ENCODE peak calls at places on chromosome 3, in eight cellular contexts. M, L, W, V, K, S, D and B are unnamed samples. For H3K4me1, the result is how much of the 10 kb centered on the place peaks cover.

GRCh38 chr3:41174703-41174964 is 24.7 kb upstream of the CTNNB1 start:
- DNase-seq in M (no peak), L (no peak), W (no peak), V (no peak), K (no peak), S (no peak), D (no peak), B (no peak)

GRCh38 chr3:12440927-12441326 is 43.4 kb upstream of the TSEN2 start:
- DNase-seq in M (peak), L (peak), W (no peak), V (peak), K (no peak), S (peak), D (peak), B (no peak)

GRCh38 chr3:139131951-139132350 is 87.3 kb upstream of the PRR23C start:
- DNase-seq in M (no peak), L (no peak), W (no peak), V (no peak), K (no peak), S (no peak), D (no peak), B (no peak)

GRCh38 chr3:67686067-67686466 is 31.7 kb upstream of the SUCLG2 start:
- DNase-seq in M (no peak), L (no peak), W (no peak), V (no peak), K (peak), S (no peak), D (no peak), B (no peak)

GRCh38 chr3:13495921-13496723 is 16.0 kb downstream of the HDAC11 start:
- DNase-seq in M (peak), L (peak), W (peak), V (peak), K (peak), S (peak), D (peak), B (peak)

GRCh38 chr3:145798691-145799550 is 362.1 kb downstream of the PLOD2 start:
- DNase-seq in M (no peak), L (no peak), W (peak), V (no peak), K (no peak), S (no peak), D (no peak), B (no peak)

GRCh38 chr3:136694321-136694720 is 57.9 kb downstream of the STAG1 start:
- DNase-seq in M (no peak), L (no peak), W (no peak), V (no peak), K (no peak), S (no peak), D (no peak), B (no peak)

GRCh38 chr3:142998439-142998838 is 2.9 kb upstream of the U2SURP start:
- DNase-seq in M (no peak), L (no peak), W (no peak), V (peak), K (no peak), S (peak), D (no peak), B (no peak)

GRCh38 chr3:107641572-107642307 is 119.0 kb downstream of the BBX start:
- DNase-seq in M (no peak), L (no peak), W (no peak), V (no peak), K (no peak), S (peak), D (no peak), B (no peak)

GRCh38 chr3:111333642-111334041 is 208.4 kb upstream of the CD96 start:
- DNase-seq in M (no peak), L (no peak), W (no peak), V (peak), K (no peak), S (peak), D (no peak), B (no peak)

DNA sequence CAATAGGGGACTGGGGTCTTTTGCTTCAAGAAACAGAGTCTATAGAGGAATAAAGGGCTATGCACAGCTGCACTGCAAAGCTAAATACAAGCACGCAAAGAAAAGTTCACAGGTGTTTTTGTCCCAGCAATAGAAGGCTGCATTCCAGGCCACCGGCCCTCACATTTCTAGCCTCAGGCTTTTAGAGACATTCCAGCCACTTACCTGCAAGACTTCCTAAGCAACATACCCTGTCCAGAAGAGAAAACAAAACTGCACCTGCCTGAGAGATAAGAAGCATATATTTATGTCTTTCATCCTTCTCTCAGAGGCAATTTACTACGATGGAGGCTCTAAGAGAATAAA is 220.5 kb downstream of the OPA1 start:
- DNase-seq in M (no peak), L (no peak), W (peak), V (no peak), K (no peak), S (no peak), D (no peak), B (no peak)
- H3K4me1 ChIP-seq in M (under half), L (under half), W (half or more), V (under half), K (under half), S (under half), D (under half), B (under half)

GRCh38 chr3:185737740-185738680 is 86.8 kb downstream of the IGF2BP2 start:
- DNase-seq in M (no peak), L (no peak), W (no peak), V (no peak), K (no peak), S (no peak), D (no peak), B (no peak)
- H3K4me1 ChIP-seq in M (under half), L (under half), W (under half), V (under half), K (under half), S (under half), D (under half), B (under half)

GRCh38 chr3:50321844-50322385 is 630 bp downstream of the HYAL2 start:
- DNase-seq in M (peak), L (no peak), W (no peak), V (no peak), K (no peak), S (no peak), D (peak), B (no peak)
- H3K4me1 ChIP-seq in M (under half), L (half or more), W (under half), V (under half), K (under half), S (under half), D (under half), B (under half)

GRCh38 chr3:18424213-18424861 is 802 bp downstream of the SATB1 start:
- DNase-seq in M (no peak), L (peak), W (peak), V (no peak), K (no peak), S (no peak), D (peak), B (no peak)
- H3K4me1 ChIP-seq in M (under half), L (under half), W (under half), V (under half), K (under half), S (under half), D (under half), B (under half)

GRCh38 chr3:170719300-170719699 is 133.4 kb upstream of the SLC7A14 start:
- DNase-seq in M (no peak), L (no peak), W (no peak), V (no peak), K (no peak), S (no peak), D (no peak), B (no peak)
- H3K4me1 ChIP-seq in M (under half), L (under half), W (under half), V (under half), K (under half), S (under half), D (under half), B (under half)

GRCh38 chr3:155556531-155556930 is 188.3 kb downstream of the PLCH1 start:
- DNase-seq in M (no peak), L (no peak), W (no peak), V (no peak), K (no peak), S (peak), D (no peak), B (no peak)

GRCh38 chr3:155554777-155555445 is 190.0 kb downstream of the PLCH1 start:
- DNase-seq in M (no peak), L (peak), W (no peak), V (no peak), K (peak), S (no peak), D (no peak), B (no peak)

GRCh38 chr3:155550386-155550785 is 194.5 kb downstream of the PLCH1 start:
- DNase-seq in M (no peak), L (no peak), W (no peak), V (no peak), K (no peak), S (no peak), D (no peak), B (no peak)

GRCh38 chr3:155555479-155556065 is 189.3 kb downstream of the PLCH1 start:
- DNase-seq in M (no peak), L (peak), W (no peak), V (no peak), K (no peak), S (no peak), D (no peak), B (no peak)

GRCh38 chr3:155553800-155554199 is 191.1 kb downstream of the PLCH1 start:
- DNase-seq in M (no peak), L (no peak), W (no peak), V (no peak), K (peak), S (no peak), D (no peak), B (no peak)
- H3K4me1 ChIP-seq in M (under half), L (under half), W (under half), V (under half), K (half or more), S (under half), D (under half), B (under half)